ENCODE peak calls at places on chromosomes 1 and 21, in ten cellular contexts. A is CD4-positive, CD25-positive, alpha-beta regulatory T cell; B is astrocyte of the cerebellum; W is right lobe of liver; E is Peyer's patch; S is WERI-Rb-1; D is effector memory CD4-positive, alpha-beta T cell; R is pancreas; V is right atrium auricular region; Q is ovary. P is an unnamed sample.

GRCh38 chr1:157798211-157798610 is 21.3 kb upstream of the FCRL2 start:
- DNase-seq in A (no peak), B (no peak), W (no peak), E (no peak), S (no peak), D (no peak), R (no peak), V (no peak), Q (no peak), P (no peak)

GRCh38 chr1:55035904-55036303 is 3.4 kb upstream of the PCSK9 start:
- DNase-seq in A (no peak), B (no peak), W (no peak), E (no peak), S (no peak), D (no peak), R (no peak), V (no peak), Q (no peak), P (no peak)

GRCh38 chr1:40738831-40739230 is 44.8 kb upstream of the KCNQ4 start:
- DNase-seq in A (no peak), B (no peak), W (no peak), E (no peak), S (no peak), D (no peak), R (no peak), V (no peak), Q (no peak), P (no peak)

GRCh38 chr21:18041012-18041411 is 203.6 kb upstream of the CHODL start:
- DNase-seq in A (no peak), B (peak), W (no peak), E (no peak), S (peak), D (no peak), R (no peak), V (no peak), Q (no peak), P (no peak)

GRCh38 chr1:200035397-200035955 is 8.0 kb downstream of the NR5A2 start:
- DNase-seq in A (no peak), B (no peak), W (no peak), E (peak), S (no peak), D (no peak), R (peak), V (no peak), Q (no peak), P (no peak)

GRCh38 chr1:34845131-34845901 is 14.2 kb downstream of the SMIM12 start:
- DNase-seq in A (no peak), B (no peak), W (no peak), E (no peak), S (no peak), D (no peak), R (no peak), V (no peak), Q (no peak), P (no peak)

GRCh38 chr1:17822741-17823426 is 67.8 kb downstream of the ACTL8 start:
- DNase-seq in A (no peak), B (no peak), W (no peak), E (no peak), S (no peak), D (no peak), R (no peak), V (no peak), Q (no peak), P (no peak)

GRCh38 chr1:40185951-40186864 is 25.0 kb downstream of the RLF start:
- DNase-seq in A (peak), B (peak), W (no peak), E (no peak), S (no peak), D (no peak), R (no peak), V (no peak), Q (no peak), P (peak)

GRCh38 chr1:234887026-234887910 is 241.4 kb downstream of the TOMM20 start:
- DNase-seq in A (no peak), B (no peak), W (no peak), E (no peak), S (peak), D (no peak), R (no peak), V (peak), Q (no peak), P (no peak)

GRCh38 chr1:56570924-56571372 is 8.4 kb downstream of the PLPP3 start:
- DNase-seq in A (no peak), B (no peak), W (no peak), E (no peak), S (no peak), D (no peak), R (no peak), V (no peak), Q (no peak), P (no peak)

GRCh38 chr1:240027059-240027462 is 64.6 kb upstream of the FMN2 start:
- DNase-seq in A (no peak), B (peak), W (no peak), E (no peak), S (peak), D (no peak), R (no peak), V (no peak), Q (no peak), P (peak)

GRCh38 chr1:67679691-67680090 is 5.3 kb upstream of the GADD45A start:
- DNase-seq in A (no peak), B (no peak), W (no peak), E (no peak), S (no peak), D (no peak), R (no peak), V (no peak), Q (no peak), P (no peak)

GRCh38 chr1:46087891-46088290 is 44.5 kb downstream of the PIK3R3 start:
- DNase-seq in A (no peak), B (no peak), W (no peak), E (no peak), S (no peak), D (no peak), R (no peak), V (no peak), Q (no peak), P (peak)

GRCh38 chr1:3330771-3331245 is 123.7 kb upstream of the ARHGEF16 start:
- DNase-seq in A (no peak), B (no peak), W (no peak), E (no peak), S (no peak), D (no peak), R (no peak), V (no peak), Q (no peak), P (no peak)

GRCh38 chr1:226618380-226618779 is 69.8 kb downstream of the STUM start:
- DNase-seq in A (no peak), B (no peak), W (no peak), E (peak), S (no peak), D (no peak), R (no peak), V (no peak), Q (no peak), P (no peak)

GRCh38 chr21:44836666-44837471 is 19.0 kb upstream of the SUMO3 start:
- DNase-seq in A (no peak), B (no peak), W (no peak), E (peak), S (peak), D (no peak), R (no peak), V (no peak), Q (no peak), P (peak)

GRCh38 chr1:223652436-223652901 is 13.0 kb downstream of the CAPN8 start:
- DNase-seq in A (no peak), B (peak), W (no peak), E (no peak), S (no peak), D (no peak), R (no peak), V (no peak), Q (no peak), P (peak)

GRCh38 chr1:94636625-94637024 is 95.1 kb upstream of the F3 start:
- DNase-seq in A (no peak), B (no peak), W (no peak), E (no peak), S (no peak), D (no peak), R (no peak), V (peak), Q (no peak), P (peak)

GRCh38 chr1:51464828-51465227 is 54.2 kb downstream of the EPS15 start:
- DNase-seq in A (no peak), B (no peak), W (no peak), E (no peak), S (no peak), D (no peak), R (no peak), V (no peak), Q (no peak), P (no peak)

GRCh38 chr1:59514061-59514909 is 217.4 kb downstream of the FGGY start:
- DNase-seq in A (no peak), B (no peak), W (no peak), E (no peak), S (no peak), D (no peak), R (no peak), V (no peak), Q (no peak), P (no peak)
- H3K4me3 ChIP-seq in A (no peak), B (no peak), W (no peak), E (no peak), S (no peak), D (no peak), R (no peak), V (no peak), Q (no peak), P (no peak)

GRCh38 chr1:47685763-47686066 is 247.9 kb downstream of the FOXD2 start:
- DNase-seq in A (no peak), B (no peak), W (no peak), E (no peak), S (no peak), D (no peak), R (no peak), V (no peak), Q (no peak), P (no peak)
- H3K4me3 ChIP-seq in A (no peak), B (no peak), W (no peak), E (no peak), S (no peak), D (no peak), R (no peak), V (no peak), Q (no peak), P (no peak)

GRCh38 chr1:154951901-154952657 is 3.8 kb downstream of the PBXIP1 start:
- DNase-seq in A (peak), B (no peak), W (no peak), E (no peak), S (no peak), D (peak), R (no peak), V (no peak), Q (no peak), P (no peak)
- H3K4me3 ChIP-seq in A (peak), B (no peak), W (no peak), E (no peak), S (no peak), D (peak), R (no peak), V (no peak), Q (no peak), P (no peak)

GRCh38 chr1:156692409-156692957 is 12.9 kb downstream of the CRABP2 start:
- DNase-seq in A (no peak), B (no peak), W (no peak), E (peak), S (no peak), D (no peak), R (no peak), V (no peak), Q (no peak), P (no peak)

GRCh38 chr1:156694563-156694962 is 10.8 kb downstream of the CRABP2 start:
- DNase-seq in A (no peak), B (no peak), W (no peak), E (no peak), S (no peak), D (no peak), R (no peak), V (no peak), Q (no peak), P (no peak)

GRCh38 chr1:156693858-156694562 is 11.4 kb downstream of the CRABP2 start:
- DNase-seq in A (no peak), B (no peak), W (no peak), E (no peak), S (peak), D (no peak), R (no peak), V (no peak), Q (no peak), P (no peak)

GRCh38 chr1:156691665-156692408 is 13.5 kb downstream of the CRABP2 start:
- DNase-seq in A (no peak), B (no peak), W (no peak), E (peak), S (peak), D (no peak), R (no peak), V (no peak), Q (no peak), P (no peak)

GRCh38 chr1:156692958-156693857 is 12.2 kb downstream of the CRABP2 start:
- DNase-seq in A (no peak), B (no peak), W (no peak), E (no peak), S (peak), D (no peak), R (peak), V (no peak), Q (no peak), P (no peak)
- H3K4me3 ChIP-seq in A (no peak), B (no peak), W (no peak), E (no peak), S (no peak), D (no peak), R (no peak), V (no peak), Q (no peak), P (no peak)

DNA sequence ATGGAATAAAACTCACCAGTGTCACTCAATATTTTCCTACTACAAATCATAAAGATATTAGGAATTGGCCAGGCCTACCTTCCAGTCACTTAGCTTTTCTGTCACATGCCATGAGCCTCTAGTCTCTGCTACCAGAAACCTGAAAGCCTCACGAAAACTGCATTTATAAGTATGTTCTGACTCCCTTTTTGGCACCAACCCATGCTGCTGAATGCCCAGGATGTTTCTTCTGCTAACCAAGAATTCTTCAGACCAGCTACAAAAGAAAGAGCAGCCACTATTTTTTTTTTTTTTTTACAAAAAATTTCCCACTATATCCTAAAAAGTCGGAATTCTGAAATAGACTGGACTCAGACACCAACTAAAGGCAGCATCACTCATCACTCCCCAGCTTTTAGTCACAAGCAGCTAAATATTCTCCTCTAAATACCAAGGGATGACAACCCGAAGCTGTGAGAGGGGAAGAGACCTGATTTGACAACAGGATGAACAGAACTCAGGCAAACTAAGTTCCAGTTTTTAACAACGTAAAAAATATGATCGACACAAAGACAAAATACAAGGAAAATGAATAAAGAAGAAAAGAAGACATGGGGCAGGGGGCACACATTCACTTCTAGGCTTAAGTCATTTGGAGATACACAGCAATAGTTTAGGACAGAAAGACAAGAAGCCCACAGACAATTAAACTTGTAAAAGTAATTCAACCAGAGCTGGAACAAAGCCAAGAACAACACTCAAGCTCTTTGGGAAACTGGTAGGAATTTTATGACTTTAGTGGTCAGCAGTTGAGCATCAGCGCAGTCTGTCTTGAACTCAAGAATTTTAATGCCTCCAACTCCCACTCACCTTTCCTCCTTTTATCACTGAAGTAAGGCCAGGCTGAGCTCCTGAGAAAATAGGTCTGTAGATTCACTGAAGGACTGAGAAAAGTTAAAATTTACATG is 1.6 kb downstream of the DCAF8 start:
- DNase-seq in A (no peak), B (peak), W (no peak), E (no peak), S (no peak), D (no peak), R (no peak), V (no peak), Q (no peak), P (peak)
- H3K4me3 ChIP-seq in A (peak), B (peak), W (peak), E (peak), S (peak), D (peak), R (peak), V (peak), Q (peak), P (peak)

DNA sequence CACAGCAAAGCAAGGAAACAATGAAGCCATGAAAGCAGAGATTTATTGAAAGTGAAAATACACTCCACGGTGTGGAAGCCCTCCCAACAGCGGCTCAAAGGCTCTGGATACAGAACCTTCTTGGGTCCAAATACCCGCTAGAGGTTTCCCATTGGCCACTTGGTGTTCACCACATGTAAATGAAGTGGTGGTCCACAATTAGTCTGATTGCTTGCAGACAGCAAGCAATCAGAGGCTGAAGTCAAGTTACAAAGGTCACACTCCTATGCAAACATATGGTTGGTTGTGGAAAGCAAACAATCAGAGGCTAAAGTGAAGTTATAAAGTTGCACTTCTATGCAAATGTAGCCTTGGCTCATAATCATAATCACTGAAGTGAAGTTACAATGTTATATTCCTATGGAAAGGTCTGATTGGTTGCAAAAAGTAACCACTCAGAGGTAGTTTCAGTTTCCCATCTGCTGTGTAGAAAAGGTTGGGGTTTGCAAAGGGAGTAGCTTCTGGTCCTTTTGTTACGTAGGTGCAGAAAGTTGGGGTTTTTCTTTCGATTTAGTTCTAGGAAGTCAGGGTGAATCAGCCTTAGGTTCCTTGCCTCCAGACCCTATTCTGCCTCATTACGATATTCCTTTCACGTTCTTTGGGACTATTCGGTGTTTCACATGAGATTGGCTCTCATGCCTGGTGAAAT is 36.8 kb upstream of the MTF2 start:
- DNase-seq in A (peak), B (no peak), W (no peak), E (no peak), S (no peak), D (peak), R (no peak), V (no peak), Q (no peak), P (no peak)
- H3K4me3 ChIP-seq in A (peak), B (no peak), W (peak), E (peak), S (no peak), D (peak), R (no peak), V (no peak), Q (no peak), P (no peak)

GRCh38 chr1:12621346-12622320 is 3.6 kb upstream of the DHRS3 start:
- DNase-seq in A (no peak), B (peak), W (peak), E (peak), S (no peak), D (no peak), R (peak), V (no peak), Q (no peak), P (no peak)
- H3K4me3 ChIP-seq in A (no peak), B (no peak), W (no peak), E (no peak), S (no peak), D (no peak), R (no peak), V (no peak), Q (no peak), P (no peak)